ENCODE peak calls at places on chromosomes 13 and 19, in four cellular contexts. One of them, this sample, is unnamed. For H3K4me1, the result is how much of the 10 kb centered on the place peaks cover.

GRCh38 chr19:55633866-55634265 is 6.9 kb upstream of the ZNF580 start:
- DNase-seq in K562: no peak
- DNase-seq in HCT116: no peak
- DNase-seq in HepG2: no peak
- DNase-seq in this sample: no peak

GRCh38 chr19:15296353-15296752 is 36.0 kb downstream of the BRD4 start:
- DNase-seq in K562: no peak
- DNase-seq in HCT116: no peak
- DNase-seq in HepG2: no peak
- DNase-seq in this sample: no peak

GRCh38 chr19:46731007-46731501 is 14.1 kb upstream of the PRKD2 start:
- DNase-seq in K562: peak
- DNase-seq in HCT116: no peak
- DNase-seq in HepG2: no peak
- DNase-seq in this sample: no peak

GRCh38 chr13:62158520-62158919 is 742.9 kb upstream of the PCDH20 start:
- DNase-seq in K562: no peak
- DNase-seq in HCT116: no peak
- DNase-seq in HepG2: no peak
- DNase-seq in this sample: no peak

GRCh38 chr13:30340367-30341184 is 33.2 kb upstream of the KATNAL1 start:
- DNase-seq in K562: peak
- DNase-seq in HCT116: peak
- DNase-seq in HepG2: no peak
- DNase-seq in this sample: no peak

GRCh38 chr13:103033999-103034398 is 32.2 kb downstream of the SLC10A2 start:
- DNase-seq in K562: no peak
- DNase-seq in HCT116: no peak
- DNase-seq in HepG2: no peak
- DNase-seq in this sample: no peak

GRCh38 chr19:13112555-13112954 is 4.0 kb downstream of the TRMT1 start:
- DNase-seq in K562: no peak
- DNase-seq in HCT116: no peak
- DNase-seq in HepG2: no peak
- DNase-seq in this sample: no peak

GRCh38 chr19:47229674-47230121 is 1.3 kb downstream of the BBC3 start:
- DNase-seq in K562: no peak
- DNase-seq in HCT116: no peak
- DNase-seq in HepG2: no peak
- DNase-seq in this sample: no peak

GRCh38 chr19:5078666-5079409 is 109.9 kb downstream of the KDM4B start:
- DNase-seq in K562: no peak
- DNase-seq in HCT116: no peak
- DNase-seq in HepG2: no peak
- DNase-seq in this sample: no peak

GRCh38 chr13:61113140-61113658 is 302.4 kb downstream of the PCDH20 start:
- DNase-seq in K562: no peak
- DNase-seq in HCT116: no peak
- DNase-seq in HepG2: no peak
- DNase-seq in this sample: no peak

GRCh38 chr13:45119469-45119989 is 781 bp upstream of the GTF2F2 start:
- DNase-seq in K562: no peak
- DNase-seq in HCT116: no peak
- DNase-seq in HepG2: no peak
- DNase-seq in this sample: no peak

GRCh38 chr13:44523176-44524017 is 52.7 kb downstream of the TSC22D1 start:
- DNase-seq in K562: no peak
- DNase-seq in HCT116: peak
- DNase-seq in HepG2: peak
- DNase-seq in this sample: no peak

GRCh38 chr19:40780582-40780981 is 2.5 kb downstream of the RAB4B start:
- DNase-seq in K562: no peak
- DNase-seq in HCT116: no peak
- DNase-seq in HepG2: no peak
- DNase-seq in this sample: no peak

GRCh38 chr13:108924154-108924940 is 294.9 kb downstream of the MYO16 start:
- DNase-seq in K562: no peak
- DNase-seq in HCT116: no peak
- DNase-seq in HepG2: no peak
- DNase-seq in this sample: no peak

GRCh38 chr19:19661675-19662251 is 1.7 kb downstream of the ATP13A1 start:
- DNase-seq in K562: peak
- DNase-seq in HCT116: no peak
- DNase-seq in HepG2: peak
- DNase-seq in this sample: no peak

GRCh38 chr19:41620171-41620570 is 6.7 kb downstream of the CEACAM4 start:
- DNase-seq in K562: no peak
- DNase-seq in HCT116: no peak
- DNase-seq in HepG2: no peak
- DNase-seq in this sample: no peak

GRCh38 chr13:93655132-93655531 is 428.5 kb downstream of the GPC6 start:
- DNase-seq in K562: no peak
- DNase-seq in HCT116: no peak
- DNase-seq in HepG2: no peak
- DNase-seq in this sample: no peak

GRCh38 chr19:2270157-2270571 is 11.8 kb downstream of the PEAK3 start:
- DNase-seq in K562: peak
- DNase-seq in HCT116: no peak
- DNase-seq in HepG2: no peak
- DNase-seq in this sample: no peak

GRCh38 chr19:30543243-30543945 is 171.2 kb downstream of the ZNF536 start:
- DNase-seq in K562: no peak
- DNase-seq in HCT116: no peak
- DNase-seq in HepG2: no peak
- DNase-seq in this sample: no peak

GRCh38 chr19:30536975-30537374 is 164.8 kb downstream of the ZNF536 start:
- DNase-seq in K562: no peak
- DNase-seq in HCT116: no peak
- DNase-seq in HepG2: no peak
- DNase-seq in this sample: no peak

GRCh38 chr19:30539315-30539714 is 167.1 kb downstream of the ZNF536 start:
- DNase-seq in K562: no peak
- DNase-seq in HCT116: no peak
- DNase-seq in HepG2: no peak
- DNase-seq in this sample: no peak

GRCh38 chr19:30539981-30540380 is 167.8 kb downstream of the ZNF536 start:
- DNase-seq in K562: no peak
- DNase-seq in HCT116: no peak
- DNase-seq in HepG2: no peak
- DNase-seq in this sample: no peak

DNA sequence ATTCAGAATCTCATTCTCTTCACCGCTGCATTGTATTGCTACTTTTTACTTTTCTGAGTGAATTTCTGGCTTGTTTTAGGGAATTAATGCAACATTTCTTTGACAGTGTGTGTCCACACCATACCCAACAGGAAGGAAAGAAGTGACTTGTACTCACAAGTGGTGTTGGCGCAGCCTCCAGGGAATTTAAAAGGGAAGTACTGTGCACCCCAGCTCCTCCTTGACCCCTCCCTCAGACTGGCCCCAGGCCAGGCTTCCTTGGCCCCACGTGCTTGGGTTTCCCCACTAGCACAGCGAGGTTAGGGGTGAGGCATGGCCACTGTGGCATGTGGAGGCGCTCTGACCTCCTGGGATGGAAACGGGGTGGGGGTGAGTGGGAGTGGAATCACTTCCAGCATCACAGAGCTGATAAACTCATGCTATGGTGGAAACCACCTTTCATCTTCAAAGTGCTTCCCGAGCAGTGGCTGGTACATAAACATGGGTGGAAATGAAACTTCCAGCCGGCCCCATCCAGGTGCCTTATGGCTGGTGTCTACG is 168.6 kb downstream of the ZNF536 start:
- DNase-seq in K562: no peak
- DNase-seq in HCT116: no peak
- DNase-seq in HepG2: no peak
- DNase-seq in this sample: no peak
- TF ChIP-seq TCF7L2 in K562: no peak
- TF ChIP-seq TCF7L2 in HCT116: no peak
- TF ChIP-seq TCF7L2 in HepG2: no peak
- TF ChIP-seq TCF7L2 in this sample: no peak

GRCh38 chr19:10009714-10010224 is 535 bp downstream of the COL5A3 start:
- DNase-seq in K562: no peak
- DNase-seq in HCT116: no peak
- DNase-seq in HepG2: no peak
- DNase-seq in this sample: no peak
- TF ChIP-seq REST in K562: no peak
- TF ChIP-seq REST in HCT116: no peak
- TF ChIP-seq REST in HepG2: no peak
- TF ChIP-seq REST in this sample: no peak

DNA sequence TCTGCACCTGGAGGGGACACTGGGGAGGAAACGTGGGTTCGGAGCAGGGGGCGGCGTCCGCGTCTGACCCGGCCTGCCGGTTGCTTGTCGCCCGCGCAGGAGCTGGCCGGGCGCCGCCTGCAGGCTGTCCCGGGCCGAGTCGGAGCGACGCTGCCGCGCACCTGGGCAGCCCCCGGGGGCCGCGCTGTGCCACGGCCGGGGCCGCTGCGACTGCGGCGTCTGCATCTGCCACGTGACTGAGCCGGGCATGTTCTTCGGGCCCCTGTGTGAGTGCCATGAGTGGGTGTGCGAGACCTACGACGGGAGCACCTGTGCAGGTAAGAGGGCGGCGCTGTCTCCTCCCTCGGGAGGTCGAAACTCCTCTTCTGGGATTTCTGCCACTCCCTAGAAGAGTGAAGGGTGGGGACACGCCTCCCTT is 1.3 kb downstream of the ITGBL1 start:
- DNase-seq in K562: no peak
- DNase-seq in HCT116: no peak
- DNase-seq in HepG2: no peak
- DNase-seq in this sample: no peak
- H3K4me1 ChIP-seq in K562: under half
- H3K4me1 ChIP-seq in HCT116: under half
- H3K4me1 ChIP-seq in HepG2: under half
- H3K4me1 ChIP-seq in this sample: under half

GRCh38 chr13:112693831-112694497 is 4.1 kb downstream of the ATP11A start:
- DNase-seq in K562: no peak
- DNase-seq in HCT116: no peak
- DNase-seq in HepG2: no peak
- DNase-seq in this sample: no peak
- TF ChIP-seq TCF7L2 in K562: no peak
- TF ChIP-seq TCF7L2 in HCT116: no peak
- TF ChIP-seq TCF7L2 in HepG2: no peak
- TF ChIP-seq TCF7L2 in this sample: no peak

GRCh38 chr13:42592915-42593718 is 19.2 kb downstream of the TNFSF11 start:
- DNase-seq in K562: no peak
- DNase-seq in HCT116: no peak
- DNase-seq in HepG2: no peak
- DNase-seq in this sample: no peak

GRCh38 chr13:42591602-42592001 is 17.6 kb downstream of the TNFSF11 start:
- DNase-seq in K562: no peak
- DNase-seq in HCT116: no peak
- DNase-seq in HepG2: no peak
- DNase-seq in this sample: no peak

GRCh38 chr13:42593719-42594012 is 19.7 kb downstream of the TNFSF11 start:
- DNase-seq in K562: no peak
- DNase-seq in HCT116: no peak
- DNase-seq in HepG2: no peak
- DNase-seq in this sample: no peak

GRCh38 chr13:42597505-42597904 is 23.6 kb downstream of the TNFSF11 start:
- DNase-seq in K562: no peak
- DNase-seq in HCT116: no peak
- DNase-seq in HepG2: no peak
- DNase-seq in this sample: no peak

GRCh38 chr13:42594577-42595571 is 20.9 kb downstream of the TNFSF11 start:
- DNase-seq in K562: peak
- DNase-seq in HCT116: peak
- DNase-seq in HepG2: peak
- DNase-seq in this sample: peak
- TF ChIP-seq REST in K562: no peak
- TF ChIP-seq REST in HCT116: no peak
- TF ChIP-seq REST in HepG2: no peak
- TF ChIP-seq REST in this sample: no peak

GRCh38 chr13:50891206-50891605 is 18.4 kb upstream of the RNASEH2B start:
- DNase-seq in K562: no peak
- DNase-seq in HCT116: no peak
- DNase-seq in HepG2: no peak
- DNase-seq in this sample: no peak

GRCh38 chr13:50887153-50887552 is 22.4 kb upstream of the RNASEH2B start:
- DNase-seq in K562: no peak
- DNase-seq in HCT116: no peak
- DNase-seq in HepG2: no peak
- DNase-seq in this sample: no peak

GRCh38 chr13:50892162-50892944 is 17.2 kb upstream of the RNASEH2B start:
- DNase-seq in K562: no peak
- DNase-seq in HCT116: no peak
- DNase-seq in HepG2: no peak
- DNase-seq in this sample: no peak

GRCh38 chr13:50888362-50888761 is 21.2 kb upstream of the RNASEH2B start:
- DNase-seq in K562: no peak
- DNase-seq in HCT116: no peak
- DNase-seq in HepG2: no peak
- DNase-seq in this sample: no peak

GRCh38 chr13:50889317-50889716 is 20.3 kb upstream of the RNASEH2B start:
- DNase-seq in K562: no peak
- DNase-seq in HCT116: no peak
- DNase-seq in HepG2: no peak
- DNase-seq in this sample: no peak
- H3K4me1 ChIP-seq in K562: under half
- H3K4me1 ChIP-seq in HCT116: under half
- H3K4me1 ChIP-seq in HepG2: under half
- H3K4me1 ChIP-seq in this sample: under half

GRCh38 chr13:98570929-98571372 is 6.0 kb downstream of the STK24 start:
- DNase-seq in K562: no peak
- DNase-seq in HCT116: peak
- DNase-seq in HepG2: peak
- DNase-seq in this sample: no peak
- TF ChIP-seq TCF7L2 in K562: no peak
- TF ChIP-seq TCF7L2 in HCT116: no peak
- TF ChIP-seq TCF7L2 in HepG2: no peak
- TF ChIP-seq TCF7L2 in this sample: no peak